ENCODE peak calls at places on chromosomes 13 and 19, in six cellular contexts. N, I, U, X, G and W are unnamed samples.
A peak's percentile ranks its signal among the peaks of the same experiment; 100 is the strongest.

GRCh38 chr19:47419789-47420188 is 462 bp upstream of the MEIS3 start:
- DNase-seq in N (no peak), I (no peak), U (no peak), X (no peak), G (no peak), W (no peak)

GRCh38 chr13:107252428-107252827 is 684.5 kb upstream of the ARGLU1 start:
- DNase-seq in N (no peak), I (no peak), U (no peak), X (no peak), G (no peak), W (no peak)

GRCh38 chr19:1591421-1592022 is 1.1 kb downstream of the MBD3 start:
- DNase-seq in N (no peak), I (no peak), U (no peak), X (no peak), G (no peak), W (peak; percentile 13)

GRCh38 chr19:29325241-29325975 is 112.5 kb upstream of the UQCRFS1 start:
- DNase-seq in N (no peak), I (no peak), U (no peak), X (no peak), G (no peak), W (no peak)

GRCh38 chr19:47581605-47582319 is 8.8 kb upstream of the ZNF541 start:
- DNase-seq in N (no peak), I (no peak), U (no peak), X (no peak), G (no peak), W (no peak)

GRCh38 chr19:23771348-23771747 is 12.7 kb upstream of the ZNF681 start:
- DNase-seq in N (no peak), I (no peak), U (no peak), X (no peak), G (no peak), W (no peak)

GRCh38 chr19:55691561-55692481 is 16.8 kb downstream of the EPN1 start:
- DNase-seq in N (no peak), I (no peak), U (no peak), X (peak; percentile 20), G (no peak), W (no peak)

GRCh38 chr19:4373601-4374441 is 26.5 kb downstream of the SH3GL1 start:
- DNase-seq in N (peak; percentile 61), I (no peak), U (peak; percentile 82), X (peak; percentile 65), G (no peak), W (peak; percentile 50)

GRCh38 chr19:28956421-28956820 is 256.5 kb downstream of the UQCRFS1 start:
- DNase-seq in N (no peak), I (no peak), U (no peak), X (no peak), G (no peak), W (no peak)

GRCh38 chr13:60268203-60268555 is 104.5 kb upstream of the DIAPH3 start:
- DNase-seq in N (no peak), I (no peak), U (no peak), X (no peak), G (no peak), W (no peak)

GRCh38 chr13:66714795-66715194 is 515.3 kb downstream of the PCDH9 start:
- DNase-seq in N (no peak), I (peak; percentile 24), U (no peak), X (no peak), G (no peak), W (peak; percentile 3)

GRCh38 chr19:39613597-39613996 is 11.3 kb downstream of the LGALS13 start:
- DNase-seq in N (no peak), I (no peak), U (no peak), X (no peak), G (no peak), W (no peak)

GRCh38 chr19:7788933-7789323 is 25.9 kb downstream of the CLEC4M start:
- DNase-seq in N (no peak), I (no peak), U (no peak), X (no peak), G (no peak), W (no peak)

GRCh38 chr19:14300281-14300680 is 81.0 kb upstream of the ADGRE5 start:
- DNase-seq in N (no peak), I (no peak), U (no peak), X (no peak), G (no peak), W (no peak)

GRCh38 chr19:52923782-52924593 is 760 bp upstream of the ZNF888 start:
- DNase-seq in N (no peak), I (peak; percentile 19), U (peak; percentile 10), X (peak; percentile 70), G (no peak), W (peak; percentile 14)

GRCh38 chr13:40129467-40129866 is 474.0 kb downstream of the COG6 start:
- DNase-seq in N (no peak), I (no peak), U (no peak), X (no peak), G (no peak), W (no peak)

GRCh38 chr19:1252818-1253513 is 4.6 kb downstream of the MIDN start:
- DNase-seq in N (peak; percentile 81), I (peak; percentile 99), U (peak; percentile 99), X (peak; percentile 94), G (peak; percentile 77), W (peak; percentile 98)

GRCh38 chr13:23598371-23598770 is 28.2 kb downstream of the TNFRSF19 start:
- DNase-seq in N (no peak), I (no peak), U (no peak), X (no peak), G (no peak), W (no peak)

GRCh38 chr13:45807520-45808099 is 43.9 kb downstream of the SIAH3 start:
- DNase-seq in N (peak; percentile 10), I (peak; percentile 66), U (no peak), X (no peak), G (no peak), W (peak; percentile 50)

GRCh38 chr19:29665215-29665825 is at the start of gene PLEKHF1:
- DNase-seq in N (no peak), I (peak; percentile 70), U (peak; percentile 91), X (peak; percentile 94), G (peak; percentile 94), W (peak; percentile 71)

GRCh38 chr13:43905435-43906031 is 25.8 kb downstream of the LACC1 start:
- DNase-seq in N (no peak), I (peak; percentile 86), U (no peak), X (no peak), G (peak; percentile 6), W (peak; percentile 82)

GRCh38 chr13:67119481-67119883 is 110.7 kb downstream of the PCDH9 start:
- DNase-seq in N (peak; percentile 20), I (peak; percentile 97), U (no peak), X (no peak), G (no peak), W (peak; percentile 77)

GRCh38 chr19:46192990-46193650 is 36.4 kb upstream of the IGFL1 start:
- DNase-seq in N (peak; percentile 53), I (peak; percentile 41), U (peak; percentile 33), X (peak; percentile 51), G (peak; percentile 60), W (peak; percentile 83)

GRCh38 chr13:46100191-46100877 is 4.5 kb downstream of the CPB2 start:
- DNase-seq in N (no peak), I (peak; percentile 23), U (no peak), X (no peak), G (no peak), W (peak; percentile 8)

GRCh38 chr13:28425796-28426195 is 69.1 kb downstream of the FLT1 start:
- DNase-seq in N (no peak), I (no peak), U (no peak), X (no peak), G (no peak), W (no peak)

GRCh38 chr19:48842744-48843162 is 6.5 kb upstream of the HSD17B14 start:
- DNase-seq in N (no peak), I (peak; percentile 63), U (peak; percentile 9), X (peak; percentile 31), G (no peak), W (peak; percentile 68)

GRCh38 chr19:48190288-48191284 is 20.1 kb downstream of the ZSWIM9 start:
- DNase-seq in N (no peak), I (peak; percentile 82), U (no peak), X (no peak), G (no peak), W (peak; percentile 39)

GRCh38 chr19:58218899-58219298 is 9.8 kb upstream of the ZNF544 start:
- DNase-seq in N (no peak), I (peak; percentile 34), U (no peak), X (no peak), G (peak; percentile 10), W (peak; percentile 48)

GRCh38 chr19:23802290-23802689 is 43.6 kb upstream of the ZNF681 start:
- DNase-seq in N (no peak), I (peak; percentile 30), U (no peak), X (no peak), G (no peak), W (no peak)

GRCh38 chr13:37409756-37410155 is 188.8 kb downstream of the POSTN start:
- DNase-seq in N (no peak), I (peak; percentile 24), U (no peak), X (no peak), G (no peak), W (peak; percentile 23)

GRCh38 chr13:45826741-45827140 is 24.8 kb downstream of the SIAH3 start:
- DNase-seq in N (no peak), I (no peak), U (no peak), X (no peak), G (no peak), W (no peak)